ENCODE peak calls at places on chromosomes 13 and 19, in four cellular contexts. Z is neuronal stem cell; N is CD4-positive, CD25-positive, alpha-beta regulatory T cell; K is heart right ventricle. A is an unnamed sample.

GRCh38 chr13:52809310-52809769 is 39.1 kb downstream of the PCDH8 start:
- DNase-seq in Z (peak; percentile 67), N (no peak), K (peak; percentile 76), A (peak; percentile 61)

GRCh38 chr19:6632002-6632621 is 37.8 kb downstream of the TNFSF14 start:
- DNase-seq in Z (peak; percentile 68), N (peak; percentile 73), K (peak; percentile 86), A (peak; percentile 57)

GRCh38 chr13:92802776-92803175 is 423.8 kb upstream of the GPC6 start:
- DNase-seq in Z (no peak), N (no peak), K (no peak), A (no peak)

GRCh38 chr19:12380444-12380737 is 14.9 kb upstream of the ZNF442 start:
- DNase-seq in Z (no peak), N (no peak), K (no peak), A (no peak)

GRCh38 chr19:16327911-16328823 is 3.5 kb downstream of the KLF2 start:
- DNase-seq in Z (no peak), N (peak; percentile 46), K (peak; percentile 78), A (peak; percentile 46)

GRCh38 chr13:95432141-95432540 is 120.4 kb upstream of the CLDN10 start:
- DNase-seq in Z (no peak), N (no peak), K (no peak), A (no peak)

GRCh38 chr13:58397596-58398387 is 766.2 kb downstream of the PCDH17 start:
- DNase-seq in Z (no peak), N (no peak), K (no peak), A (no peak)

GRCh38 chr13:26459276-26460131 is 98.0 kb upstream of the WASF3 start:
- DNase-seq in Z (no peak), N (no peak), K (peak; percentile 54), A (no peak)

GRCh38 chr13:94950303-94950702 is 238.0 kb upstream of the SOX21 start:
- DNase-seq in Z (no peak), N (no peak), K (no peak), A (no peak)

GRCh38 chr13:41352935-41353801 is 42.1 kb downstream of the NAA16 start:
- DNase-seq in Z (peak; percentile 38), N (peak; percentile 45), K (peak; percentile 13), A (no peak)

GRCh38 chr19:11418518-11419506 is at the start of gene RGL3:
- DNase-seq in Z (no peak), N (no peak), K (peak; percentile 19), A (no peak)

GRCh38 chr13:102197193-102197592 is 204.7 kb downstream of the FGF14 start:
- DNase-seq in Z (no peak), N (no peak), K (no peak), A (no peak)

GRCh38 chr13:75467009-75467728 is 14.8 kb downstream of the TBC1D4 start:
- DNase-seq in Z (no peak), N (no peak), K (no peak), A (no peak)

GRCh38 chr13:87999141-87999765 is 328.1 kb downstream of the SLITRK5 start:
- DNase-seq in Z (no peak), N (no peak), K (no peak), A (no peak)

DNA sequence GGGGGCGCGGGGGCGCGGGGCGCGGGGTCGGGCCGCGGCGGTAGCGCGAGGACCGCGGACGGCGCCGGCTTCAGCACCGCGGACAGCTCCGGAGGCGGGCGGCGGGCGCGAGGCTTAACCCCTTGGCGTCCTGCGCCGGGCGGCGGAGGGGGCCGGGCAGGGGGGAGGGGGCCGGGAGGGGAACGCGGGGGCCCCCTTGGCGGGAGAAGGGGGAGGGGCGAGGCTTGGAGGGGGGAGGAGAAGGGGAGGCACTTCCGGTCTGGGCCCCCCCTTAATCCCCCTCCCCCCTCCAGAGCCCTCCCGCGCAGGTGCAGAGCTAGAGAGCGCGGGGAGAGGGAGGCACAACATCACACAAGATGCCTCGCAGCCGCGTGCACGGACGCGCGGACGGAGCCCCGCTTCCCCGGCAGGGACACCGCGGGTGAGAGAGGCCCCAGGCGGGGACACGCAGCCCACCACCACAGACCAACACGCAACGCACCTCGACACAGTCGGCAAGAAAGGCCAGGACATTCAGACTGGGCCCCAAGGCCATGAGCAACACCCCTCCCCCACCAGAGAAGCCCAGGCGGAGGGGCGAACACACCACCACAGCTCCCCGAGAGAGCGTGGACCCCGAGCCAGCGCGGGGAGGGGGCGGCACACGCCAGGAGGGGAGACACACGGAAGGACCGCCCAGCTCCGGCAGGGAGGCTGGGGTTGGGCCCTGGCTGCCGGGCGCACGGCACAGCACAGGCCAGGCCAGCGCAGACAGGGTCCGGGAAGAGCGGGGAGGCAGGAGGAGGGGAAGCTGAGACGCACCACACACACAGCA is 24.1 kb downstream of the SHANK1 start:
- DNase-seq in Z (peak; percentile 56), N (no peak), K (no peak), A (peak; percentile 63)
- H3K27me3 ChIP-seq in Z (peaks cover 45% of the 10 kb centered on the region), N (no peaks in the 10 kb centered on the region), K (peaks cover 14% of the 10 kb centered on the region), A (peaks cover 6% of the 10 kb centered on the region)

DNA sequence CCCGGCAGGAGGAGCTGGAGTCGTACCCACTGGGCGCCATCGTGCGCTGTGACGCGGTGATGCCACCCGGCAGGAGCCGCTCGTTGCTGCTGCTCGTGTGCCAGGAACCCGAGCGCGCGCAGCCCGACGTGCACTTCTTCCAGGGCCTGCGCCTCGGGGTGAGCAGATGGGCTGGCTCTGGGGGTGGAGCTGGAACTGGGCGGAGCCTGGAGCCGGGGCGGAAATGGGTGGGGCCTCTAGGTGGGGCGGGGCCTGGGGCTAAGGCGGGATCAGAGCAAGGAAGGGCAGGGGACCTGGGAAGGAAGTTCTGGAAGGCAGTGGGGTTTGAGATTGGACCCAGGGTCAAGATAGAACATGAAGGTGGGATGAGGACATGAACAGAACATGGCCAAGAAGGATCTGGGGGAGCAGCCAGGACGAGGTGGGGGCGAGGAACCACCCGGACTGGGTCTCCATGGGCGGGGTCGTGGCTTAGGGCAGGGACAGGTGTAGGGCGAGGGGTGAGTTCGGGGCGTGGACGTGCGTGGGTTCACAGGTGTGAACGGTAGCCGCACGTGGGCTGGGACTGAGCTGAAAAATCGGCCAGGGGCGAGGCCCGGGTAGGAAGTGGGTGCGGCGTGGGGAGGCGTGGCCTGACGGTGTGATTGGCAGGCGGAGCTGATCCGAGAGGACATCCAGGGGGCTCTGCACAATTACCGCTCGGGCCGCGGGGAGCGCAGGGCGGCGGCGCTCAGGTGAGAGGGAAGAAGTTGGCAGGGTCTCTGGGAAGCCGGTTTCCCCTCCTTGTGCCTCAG is 4.6 kb downstream of the EPS8L1 start:
- DNase-seq in Z (no peak), N (peak; percentile 42), K (peak; percentile 56), A (no peak)
- H3K27me3 ChIP-seq in Z (peaks cover 61% of the 10 kb centered on the region), N (peaks cover 2% of the 10 kb centered on the region), K (peaks cover 36% of the 10 kb centered on the region), A (peaks cover 72% of the 10 kb centered on the region)

DNA sequence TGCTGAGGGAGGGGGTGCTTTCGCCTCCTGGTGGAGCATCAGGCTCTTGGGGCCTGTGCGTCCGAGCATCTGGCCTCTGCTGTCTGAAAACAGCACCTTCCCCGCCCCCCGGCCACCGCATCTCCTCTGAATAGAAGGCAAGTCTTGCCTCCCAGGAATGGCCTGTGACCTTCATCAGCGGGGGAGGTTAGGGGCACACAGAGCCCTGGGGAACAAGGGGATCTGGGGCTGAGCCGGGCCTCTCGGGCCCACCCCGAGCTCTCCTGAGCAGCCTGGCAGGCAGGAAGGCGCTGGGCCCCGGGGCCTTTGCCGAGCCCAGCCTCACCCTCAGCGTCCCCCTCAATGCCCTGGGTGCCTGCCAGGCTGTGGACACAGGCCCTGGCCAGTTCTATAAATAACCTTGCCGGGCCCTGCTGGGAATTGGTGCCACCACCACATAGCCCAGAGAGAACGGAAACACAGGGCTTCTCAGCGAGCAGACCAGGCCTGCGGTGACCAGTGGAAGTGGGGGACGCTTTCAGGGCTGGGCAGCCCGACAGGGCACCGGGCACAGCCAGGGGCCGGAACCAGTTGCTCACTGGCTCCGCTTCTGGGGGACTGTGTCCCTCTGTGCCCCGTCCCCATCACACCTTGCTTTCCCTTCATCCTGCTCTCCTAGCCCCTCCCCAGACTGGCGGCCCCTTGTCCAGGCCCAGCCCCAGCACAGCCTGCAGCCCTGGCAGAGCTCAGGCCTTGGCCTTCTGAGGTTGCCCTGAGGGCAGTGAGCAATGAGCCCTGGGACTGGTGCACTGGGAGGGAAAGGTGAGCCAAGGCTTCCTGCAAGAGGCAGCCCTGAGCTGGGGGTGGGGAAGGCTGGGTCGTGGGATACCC is 9.5 kb downstream of the STK11 start:
- DNase-seq in Z (no peak), N (no peak), K (peak; percentile 74), A (no peak)
- H3K27me3 ChIP-seq in Z (no peaks in the 10 kb centered on the region), N (no peaks in the 10 kb centered on the region), K (no peaks in the 10 kb centered on the region), A (no peaks in the 10 kb centered on the region)

DNA sequence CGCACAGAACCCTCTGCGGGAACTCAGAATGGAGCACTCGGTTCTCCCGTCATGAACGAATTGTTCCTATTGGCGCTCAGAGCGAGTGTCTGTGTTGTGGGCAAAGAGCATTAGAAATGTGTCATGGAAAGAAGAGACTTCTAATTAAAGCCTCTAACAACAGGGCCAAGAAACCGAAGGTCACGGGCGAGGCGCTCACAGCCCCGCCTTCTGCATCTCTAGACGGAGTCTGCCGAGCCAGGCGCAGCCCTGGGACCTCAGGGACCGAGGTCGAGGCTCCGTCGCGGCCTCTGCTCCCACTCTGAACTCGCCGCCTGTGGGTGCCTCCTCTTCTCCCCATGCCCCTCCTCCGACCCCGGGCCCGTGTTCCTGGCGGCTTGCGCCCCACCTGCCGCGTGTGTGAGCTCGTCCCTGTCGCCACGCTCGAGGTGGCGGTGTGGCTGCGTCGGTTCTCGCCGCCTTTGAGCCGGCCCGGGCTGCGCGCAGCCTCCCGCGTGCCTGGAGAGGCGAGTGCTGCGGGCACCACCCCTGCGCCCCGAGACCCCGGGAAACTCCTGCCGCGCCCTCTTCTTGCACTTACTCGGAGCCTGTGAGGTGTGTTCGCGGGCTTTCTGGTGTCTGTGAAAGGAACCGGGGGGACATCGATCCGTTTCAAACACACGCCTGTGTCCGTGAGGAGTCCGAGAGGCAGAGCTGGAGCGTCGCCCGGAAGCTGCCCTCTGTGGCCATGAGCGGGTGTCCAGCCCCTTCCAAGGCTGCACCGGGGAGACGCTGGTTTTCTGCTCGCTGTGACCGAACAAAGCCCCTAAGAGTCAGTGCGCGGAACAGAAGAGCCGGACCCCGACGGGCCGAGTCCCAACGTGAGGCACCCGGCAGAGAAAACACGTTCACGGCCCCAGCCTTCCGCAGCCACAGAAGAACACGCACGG is 45.4 kb upstream of the SPACA7 start:
- DNase-seq in Z (no peak), N (no peak), K (no peak), A (no peak)
- H3K27me3 ChIP-seq in Z (peaks cover 3% of the 10 kb centered on the region), N (peaks cover 6% of the 10 kb centered on the region), K (no peaks in the 10 kb centered on the region), A (peaks cover 51% of the 10 kb centered on the region)

DNA sequence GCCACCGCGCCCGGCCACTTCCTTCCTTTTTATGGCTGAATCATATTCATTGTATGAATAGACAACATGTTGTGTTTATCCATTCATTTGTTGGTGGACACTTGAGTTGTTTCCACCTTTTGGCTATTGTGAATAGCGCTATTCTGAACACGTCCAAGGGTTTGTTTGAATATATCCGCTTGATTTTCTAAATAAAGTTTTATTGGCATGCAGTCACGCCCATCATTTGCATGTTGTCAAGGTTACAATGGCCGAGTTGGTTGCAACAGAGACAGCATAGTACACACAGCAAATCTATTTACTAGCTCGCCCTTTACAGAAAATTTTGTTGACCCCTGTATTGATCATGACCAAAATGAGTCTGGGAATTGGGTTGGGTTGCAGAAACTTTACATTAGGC is 43.5 kb downstream of the COLGALT1 start:
- DNase-seq in Z (no peak), N (no peak), K (no peak), A (no peak)
- H3K27me3 ChIP-seq in Z (no peaks in the 10 kb centered on the region), N (peaks cover 9% of the 10 kb centered on the region), K (no peaks in the 10 kb centered on the region), A (peaks cover 2% of the 10 kb centered on the region)